ENCODE peak calls at places on chromosomes 5 and 9, in four cellular contexts. A is GM06990, B is psoas muscle, S is fibroblast of lung. V is an unnamed sample.

GRCh38 chr5:55547792-55548191 is 13.0 kb upstream of the PLPP1 start:
- DNase-seq in A (no peak), B (no peak), S (no peak), V (no peak)

GRCh38 chr9:37910271-37910670 is 6.3 kb upstream of the SLC25A51 start:
- DNase-seq in A (no peak), B (no peak), S (no peak), V (no peak)

GRCh38 chr5:154465169-154465568 is 12.9 kb downstream of the HAND1 start:
- DNase-seq in A (no peak), B (no peak), S (peak; percentile 31), V (peak; percentile 62)

GRCh38 chr5:160837211-160837610 is 14.8 kb downstream of the ATP10B start:
- DNase-seq in A (no peak), B (no peak), S (no peak), V (no peak)

GRCh38 chr5:171415115-171415730 is 4.2 kb upstream of the FGF18 start:
- DNase-seq in A (no peak), B (no peak), S (peak; percentile 81), V (peak; percentile 75)

GRCh38 chr9:134992755-134993124 is 75.0 kb upstream of the FCN1 start:
- DNase-seq in A (no peak), B (peak; percentile 81), S (no peak), V (peak; percentile 77)

GRCh38 chr5:72178910-72179815 is 71.9 kb downstream of the MAP1B start:
- DNase-seq in A (no peak), B (peak; percentile 73), S (peak; percentile 94), V (peak; percentile 97)

GRCh38 chr9:134969401-134969800 is 51.7 kb upstream of the FCN1 start:
- DNase-seq in A (no peak), B (peak; percentile 28), S (no peak), V (no peak)

GRCh38 chr9:1458503-1458902 is 408.3 kb downstream of the DMRT2 start:
- DNase-seq in A (no peak), B (no peak), S (peak; percentile 56), V (peak; percentile 15)

GRCh38 chr5:57711946-57712345 is 229.3 kb upstream of the ACTBL2 start:
- DNase-seq in A (no peak), B (no peak), S (no peak), V (no peak)

GRCh38 chr5:18483386-18483785 is 849.1 kb downstream of the TAF11L14 start:
- DNase-seq in A (no peak), B (no peak), S (peak; percentile 14), V (no peak)

GRCh38 chr5:141780240-141780951 is 97.8 kb downstream of the PCDH1 start:
- DNase-seq in A (no peak), B (no peak), S (no peak), V (no peak)

GRCh38 chr9:106655966-106656365 is 207.0 kb upstream of the ZNF462 start:
- DNase-seq in A (no peak), B (no peak), S (no peak), V (no peak)

GRCh38 chr9:32738501-32739172 is 44.7 kb upstream of the TMEM215 start:
- DNase-seq in A (no peak), B (no peak), S (peak; percentile 45), V (no peak)

GRCh38 chr5:93899026-93899600 is 157.7 kb upstream of the POU5F2 start:
- DNase-seq in A (no peak), B (no peak), S (no peak), V (no peak)

GRCh38 chr5:14061106-14061505 is 82.0 kb upstream of the TRIO start:
- DNase-seq in A (no peak), B (no peak), S (no peak), V (no peak)

GRCh38 chr9:94952553-94953373 is 226.3 kb downstream of the AOPEP start:
- DNase-seq in A (peak; percentile 18), B (no peak), S (peak; percentile 38), V (no peak)

GRCh38 chr9:107489687-107490605 is at the start of gene KLF4:
- DNase-seq in A (peak; percentile 83), B (peak; percentile 94), S (peak; percentile 88), V (peak; percentile 83)

GRCh38 chr9:121992571-121993212 is 100.4 kb downstream of the TTLL11 start:
- DNase-seq in A (no peak), B (peak; percentile 79), S (peak; percentile 57), V (peak; percentile 36)

GRCh38 chr9:126805546-126806262 is 864 bp downstream of the ZBTB43 start:
- DNase-seq in A (peak; percentile 66), B (peak; percentile 94), S (peak; percentile 43), V (peak; percentile 61)

GRCh38 chr9:82088591-82088990 is 100.0 kb downstream of the SPATA31D1 start:
- DNase-seq in A (no peak), B (no peak), S (no peak), V (no peak)

GRCh38 chr9:16032799-16033198 is 480.0 kb downstream of the CCDC171 start:
- DNase-seq in A (no peak), B (no peak), S (peak; percentile 74), V (peak; percentile 94)

GRCh38 chr5:157917909-157918809 is 59.2 kb upstream of the CLINT1 start:
- DNase-seq in A (no peak), B (peak; percentile 72), S (peak; percentile 83), V (peak; percentile 90)

GRCh38 chr5:2569774-2570542 is 181.5 kb downstream of the IRX2 start:
- DNase-seq in A (no peak), B (no peak), S (no peak), V (no peak)

GRCh38 chr5:42951847-42952411 is 88.2 kb downstream of the ANXA2R start:
- DNase-seq in A (peak; percentile 82), B (peak; percentile 60), S (peak; percentile 64), V (no peak)

GRCh38 chr5:172370648-172371248 is 83.6 kb downstream of the SH3PXD2B start:
- DNase-seq in A (no peak), B (no peak), S (peak; percentile 39), V (no peak)

GRCh38 chr5:170650850-170651249 is 132.7 kb upstream of the GABRP start:
- DNase-seq in A (no peak), B (no peak), S (no peak), V (no peak)

GRCh38 chr5:96431376-96432244 is 1.4 kb downstream of the PCSK1 start:
- DNase-seq in A (peak; percentile 48), B (no peak), S (peak; percentile 79), V (peak; percentile 94)

GRCh38 chr9:2749485-2749884 is 32.2 kb downstream of the KCNV2 start:
- DNase-seq in A (no peak), B (no peak), S (peak; percentile 67), V (no peak)

GRCh38 chr9:8867148-8867547 is 1067.6 kb upstream of the DMAC1 start:
- DNase-seq in A (no peak), B (no peak), S (no peak), V (no peak)

GRCh38 chr9:79578891-79579290 is 7.1 kb downstream of the TLE4 start:
- DNase-seq in A (no peak), B (no peak), S (no peak), V (no peak)

GRCh38 chr5:2759696-2760461 is 8.4 kb upstream of the IRX2 start:
- DNase-seq in A (no peak), B (no peak), S (no peak), V (no peak)

GRCh38 chr5:88489433-88489832 is 220.8 kb upstream of the TMEM161B start:
- DNase-seq in A (no peak), B (no peak), S (no peak), V (no peak)

GRCh38 chr9:17799383-17799782 is 220.5 kb downstream of the SH3GL2 start:
- DNase-seq in A (no peak), B (no peak), S (peak; percentile 20), V (no peak)

GRCh38 chr5:171616002-171616780 is 169.4 kb upstream of the SMIM23 start:
- DNase-seq in A (no peak), B (no peak), S (no peak), V (no peak)

GRCh38 chr5:63053019-63053638 is 474.5 kb downstream of the LRRC70 start:
- DNase-seq in A (no peak), B (peak; percentile 71), S (no peak), V (peak; percentile 61)

GRCh38 chr5:40976836-40977235 is 67.5 kb downstream of the C7 start:
- DNase-seq in A (no peak), B (no peak), S (no peak), V (no peak)

GRCh38 chr9:126093771-126094170 is 232.9 kb upstream of the MVB12B start:
- DNase-seq in A (no peak), B (no peak), S (no peak), V (no peak)

GRCh38 chr9:110126986-110127864 is 80.7 kb downstream of the C9orf152 start:
- DNase-seq in A (no peak), B (peak; percentile 65), S (peak; percentile 58), V (peak; percentile 38)

GRCh38 chr9:110123364-110124095 is 84.4 kb downstream of the C9orf152 start:
- DNase-seq in A (no peak), B (no peak), S (peak; percentile 91), V (no peak)

GRCh38 chr9:110126457-110126856 is 81.5 kb downstream of the C9orf152 start:
- DNase-seq in A (no peak), B (no peak), S (no peak), V (no peak)

GRCh38 chr9:110125763-110126351 is 82.1 kb downstream of the C9orf152 start:
- DNase-seq in A (no peak), B (no peak), S (peak; percentile 55), V (no peak)

GRCh38 chr9:110125207-110125751 is 82.7 kb downstream of the C9orf152 start:
- DNase-seq in A (no peak), B (peak; percentile 74), S (peak; percentile 99), V (peak; percentile 92)
- H3K4me3 ChIP-seq in A (no peak overlapping the region), B (peak overlapping the region; percentile 41), S (peak overlapping the region; percentile 30), V (no peak overlapping the region)

DNA sequence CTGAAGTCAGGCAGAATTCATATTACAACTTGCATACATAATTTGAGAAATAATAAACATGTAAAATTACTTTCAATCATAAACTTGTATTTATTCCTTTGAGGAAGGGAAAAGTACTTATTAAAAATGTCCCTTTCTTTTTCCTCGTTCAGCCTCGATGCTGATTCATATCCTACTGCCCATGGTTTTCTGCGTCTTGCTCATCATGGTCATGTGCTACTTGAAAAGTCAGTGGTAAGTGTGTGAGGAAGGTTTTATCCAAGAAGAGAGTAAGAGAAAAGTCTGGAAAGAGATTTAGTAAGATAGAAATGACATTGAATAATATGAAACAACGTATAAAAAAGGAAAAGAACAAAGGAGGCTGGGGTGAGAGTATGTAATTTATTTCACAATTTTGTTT is 85.9 kb downstream of the OSMR start:
- DNase-seq in A (no peak), B (no peak), S (peak; percentile 39), V (no peak)
- H3K36me3 ChIP-seq in A (no peaks in the 10 kb centered on the region), B (peaks cover 44% of the 10 kb centered on the region), S (peaks cover 26% of the 10 kb centered on the region), V (peaks cover 26% of the 10 kb centered on the region)

GRCh38 chr5:103562084-103562452 is 521 bp downstream of the NUDT12 start:
- DNase-seq in A (no peak), B (no peak), S (no peak), V (peak; percentile 2)
- H3K4me3 ChIP-seq in A (peak overlapping the region; percentile 32), B (peak overlapping the region; percentile 81), S (peak overlapping the region; percentile 95), V (peak overlapping the region; percentile 93)

DNA sequence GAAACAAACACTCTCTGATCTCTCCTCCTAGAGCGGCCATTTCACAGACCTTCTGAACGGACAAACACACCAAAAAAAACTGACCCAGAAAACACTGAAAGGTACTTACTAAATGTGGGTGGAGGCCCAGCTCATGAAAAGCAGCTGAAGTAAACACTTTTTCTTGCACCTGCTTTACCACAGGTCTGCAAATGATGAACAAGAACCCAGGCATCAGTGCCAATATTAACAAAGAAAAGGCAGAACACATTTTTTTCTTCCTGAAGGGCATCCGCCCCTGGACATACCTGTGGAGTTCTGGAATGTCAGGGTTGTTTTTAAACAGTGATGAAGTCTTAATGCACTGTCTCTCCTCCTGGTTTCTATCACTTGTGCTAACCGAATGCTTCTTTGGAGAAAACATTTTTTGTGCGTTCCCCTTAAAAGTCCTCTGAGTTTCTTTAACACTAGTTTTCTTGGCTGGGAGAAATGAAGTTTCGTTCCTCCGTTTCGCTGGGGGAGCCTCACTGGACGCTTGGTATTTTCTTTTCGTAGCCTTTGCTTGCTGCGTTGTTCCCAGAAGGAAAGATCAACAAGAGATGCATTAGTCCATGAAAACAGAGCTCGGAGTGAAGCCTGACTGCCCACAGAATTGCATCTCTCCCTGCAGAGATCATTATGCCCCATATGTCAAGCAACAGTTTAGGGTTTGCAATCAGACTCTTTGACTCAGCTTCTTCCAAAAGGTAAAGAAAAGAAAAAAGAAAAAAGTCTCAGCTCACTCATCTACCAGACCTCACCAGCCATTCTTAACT is 7.4 kb downstream of the DDX31 start:
- DNase-seq in A (no peak), B (no peak), S (no peak), V (no peak)
- H3K36me3 ChIP-seq in A (peaks cover 12% of the 10 kb centered on the region), B (peaks cover 71% of the 10 kb centered on the region), S (peaks cover 10% of the 10 kb centered on the region), V (peaks cover 56% of the 10 kb centered on the region)

V was measured in MG63.